ENCODE peak calls at places on chromosome 1, in four cellular contexts. One of them, this sample, is unnamed. For H3K27me3 and H3K9me3, the result is how much of the 10 kb centered on the place peaks cover.

GRCh38 chr1:155681776-155682175 is 6.8 kb downstream of the YY1AP1 start:
- DNase-seq in lower lobe of right lung: no peak
- DNase-seq in uterus: no peak
- DNase-seq in heart right ventricle: no peak
- DNase-seq in this sample: no peak

GRCh38 chr1:239718997-239719628 is 332.7 kb downstream of the CHRM3 start:
- DNase-seq in lower lobe of right lung: no peak
- DNase-seq in heart right ventricle: no peak
- DNase-seq in uterus: no peak
- DNase-seq in this sample: no peak

GRCh38 chr1:44643721-44644330 is 30.5 kb downstream of the TMEM53 start:
- DNase-seq in lower lobe of right lung: no peak
- DNase-seq in heart right ventricle: no peak
- DNase-seq in uterus: no peak
- DNase-seq in this sample: no peak

GRCh38 chr1:56516539-56517252 is 62.7 kb downstream of the PLPP3 start:
- DNase-seq in lower lobe of right lung: no peak
- DNase-seq in uterus: no peak
- DNase-seq in heart right ventricle: no peak
- DNase-seq in this sample: no peak

GRCh38 chr1:25338188-25338981 is at the start of gene TMEM50A:
- DNase-seq in heart right ventricle: peak
- DNase-seq in uterus: peak
- DNase-seq in lower lobe of right lung: peak
- DNase-seq in this sample: peak

GRCh38 chr1:193237381-193237978 is 51.1 kb upstream of the B3GALT2 start:
- DNase-seq in uterus: no peak
- DNase-seq in heart right ventricle: no peak
- DNase-seq in lower lobe of right lung: no peak
- DNase-seq in this sample: no peak

GRCh38 chr1:236524142-236524891 is 535 bp downstream of the LGALS8 start:
- DNase-seq in heart right ventricle: no peak
- DNase-seq in lower lobe of right lung: peak
- DNase-seq in uterus: peak
- DNase-seq in this sample: no peak

GRCh38 chr1:24988560-24988912 is 58.5 kb upstream of the RUNX3 start:
- DNase-seq in heart right ventricle: no peak
- DNase-seq in uterus: no peak
- DNase-seq in lower lobe of right lung: no peak
- DNase-seq in this sample: no peak

GRCh38 chr1:104019675-104020049 is 270.0 kb downstream of the AMY1C start:
- DNase-seq in uterus: no peak
- DNase-seq in lower lobe of right lung: no peak
- DNase-seq in heart right ventricle: no peak
- DNase-seq in this sample: no peak

GRCh38 chr1:12359734-12360133 is 129.9 kb downstream of the VPS13D start:
- DNase-seq in uterus: no peak
- DNase-seq in heart right ventricle: no peak
- DNase-seq in lower lobe of right lung: no peak
- DNase-seq in this sample: no peak

GRCh38 chr1:185159966-185160365 is 3.0 kb downstream of the SWT1 start:
- DNase-seq in heart right ventricle: no peak
- DNase-seq in uterus: no peak
- DNase-seq in lower lobe of right lung: no peak
- DNase-seq in this sample: no peak

GRCh38 chr1:192951961-192952460 is 107.1 kb downstream of the UCHL5 start:
- DNase-seq in lower lobe of right lung: no peak
- DNase-seq in uterus: peak
- DNase-seq in heart right ventricle: no peak
- DNase-seq in this sample: no peak

GRCh38 chr1:243849089-243850012 is 692 bp downstream of the AKT3 start:
- DNase-seq in uterus: peak
- DNase-seq in lower lobe of right lung: peak
- DNase-seq in heart right ventricle: peak
- DNase-seq in this sample: peak

DNA sequence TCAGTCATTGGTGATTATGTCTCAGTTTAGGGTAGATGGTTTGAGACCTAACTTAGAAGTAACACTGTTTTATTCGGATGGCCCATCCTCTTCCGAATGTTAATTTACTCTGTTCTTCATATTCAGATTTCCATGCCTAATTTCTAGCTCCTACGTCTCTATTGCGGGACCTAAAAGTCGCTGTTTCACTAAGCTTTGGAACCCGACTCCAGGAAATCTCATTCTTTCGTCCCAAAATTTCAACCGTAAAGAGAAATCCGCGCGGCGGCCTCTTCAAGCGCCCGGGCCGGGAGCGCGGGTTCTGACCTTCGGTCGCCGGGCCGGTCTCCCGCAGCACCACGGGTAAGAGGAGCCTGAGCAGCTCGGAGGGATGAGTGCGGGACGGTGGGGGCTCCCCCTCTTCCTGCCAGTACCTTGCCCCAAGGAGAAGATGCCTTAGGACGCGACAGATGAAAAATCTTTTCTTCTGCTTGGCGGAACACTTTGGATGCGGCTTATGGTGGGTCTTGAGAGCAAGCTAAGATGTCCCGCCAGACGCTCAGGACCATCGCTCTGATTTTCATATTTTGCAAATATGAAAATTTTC is 128.7 kb downstream of the PPIAL4G start:
- DNase-seq in heart right ventricle: no peak
- DNase-seq in lower lobe of right lung: no peak
- DNase-seq in uterus: no peak
- DNase-seq in this sample: no peak
- H3K27me3 ChIP-seq in heart right ventricle: under half
- H3K27me3 ChIP-seq in lower lobe of right lung: half or more
- H3K27me3 ChIP-seq in uterus: under half
- H3K27me3 ChIP-seq in this sample: half or more

GRCh38 chr1:7941437-7941793 is 776 bp upstream of the TNFRSF9 start:
- DNase-seq in uterus: no peak
- DNase-seq in lower lobe of right lung: no peak
- DNase-seq in heart right ventricle: no peak
- DNase-seq in this sample: no peak

GRCh38 chr1:7943295-7943694 is 2.7 kb upstream of the TNFRSF9 start:
- DNase-seq in heart right ventricle: no peak
- DNase-seq in uterus: no peak
- DNase-seq in lower lobe of right lung: no peak
- DNase-seq in this sample: no peak

GRCh38 chr1:7940034-7940433 is 605 bp downstream of the TNFRSF9 start:
- DNase-seq in heart right ventricle: no peak
- DNase-seq in uterus: no peak
- DNase-seq in lower lobe of right lung: no peak
- DNase-seq in this sample: no peak

GRCh38 chr1:7942701-7943029 is 2.0 kb upstream of the TNFRSF9 start:
- DNase-seq in uterus: no peak
- DNase-seq in lower lobe of right lung: no peak
- DNase-seq in heart right ventricle: no peak
- DNase-seq in this sample: no peak

DNA sequence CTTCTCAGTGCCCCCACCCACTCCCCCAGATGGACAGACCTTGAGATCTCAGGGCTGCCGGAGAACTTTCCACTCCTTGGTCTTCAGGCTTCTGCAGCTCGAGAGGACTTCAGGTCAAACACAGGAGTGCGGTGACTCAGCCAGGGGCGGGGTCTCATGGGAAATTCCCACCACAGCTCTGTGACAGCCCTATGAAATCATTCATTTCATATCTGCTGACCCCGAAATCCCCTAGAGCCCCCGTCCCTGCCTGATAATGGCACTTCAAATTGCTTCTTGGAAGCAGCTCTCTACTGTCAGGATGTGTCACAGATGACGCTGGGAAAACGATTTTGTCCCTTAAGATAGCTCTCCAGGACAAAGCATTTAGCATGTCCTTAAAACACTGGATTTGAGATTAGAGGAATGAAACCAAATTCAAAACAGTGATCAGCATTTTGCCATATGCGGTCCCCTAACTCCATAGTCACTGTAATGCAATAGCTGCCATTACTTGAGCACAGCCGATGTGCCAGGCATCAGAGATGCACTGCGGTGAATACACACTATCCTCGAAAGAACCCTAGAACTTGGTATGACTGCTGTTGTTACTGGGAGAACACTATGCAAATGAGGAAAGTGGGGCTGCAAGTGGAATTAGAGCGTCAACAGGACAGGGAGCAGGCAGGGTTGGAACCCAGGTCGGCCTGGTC is at the start of gene TNFRSF9:
- DNase-seq in uterus: no peak
- DNase-seq in lower lobe of right lung: peak
- DNase-seq in heart right ventricle: no peak
- DNase-seq in this sample: no peak
- H3K4me3 ChIP-seq in uterus: no peak
- H3K4me3 ChIP-seq in lower lobe of right lung: no peak
- H3K4me3 ChIP-seq in heart right ventricle: no peak
- H3K4me3 ChIP-seq in this sample: no peak

GRCh38 chr1:48439380-48439779 is 32.6 kb downstream of the SPATA6 start:
- DNase-seq in lower lobe of right lung: no peak
- DNase-seq in heart right ventricle: no peak
- DNase-seq in uterus: no peak
- DNase-seq in this sample: no peak
- H3K9me3 ChIP-seq in lower lobe of right lung: under half
- H3K9me3 ChIP-seq in heart right ventricle: under half
- H3K9me3 ChIP-seq in uterus: under half
- H3K9me3 ChIP-seq in this sample: under half

DNA sequence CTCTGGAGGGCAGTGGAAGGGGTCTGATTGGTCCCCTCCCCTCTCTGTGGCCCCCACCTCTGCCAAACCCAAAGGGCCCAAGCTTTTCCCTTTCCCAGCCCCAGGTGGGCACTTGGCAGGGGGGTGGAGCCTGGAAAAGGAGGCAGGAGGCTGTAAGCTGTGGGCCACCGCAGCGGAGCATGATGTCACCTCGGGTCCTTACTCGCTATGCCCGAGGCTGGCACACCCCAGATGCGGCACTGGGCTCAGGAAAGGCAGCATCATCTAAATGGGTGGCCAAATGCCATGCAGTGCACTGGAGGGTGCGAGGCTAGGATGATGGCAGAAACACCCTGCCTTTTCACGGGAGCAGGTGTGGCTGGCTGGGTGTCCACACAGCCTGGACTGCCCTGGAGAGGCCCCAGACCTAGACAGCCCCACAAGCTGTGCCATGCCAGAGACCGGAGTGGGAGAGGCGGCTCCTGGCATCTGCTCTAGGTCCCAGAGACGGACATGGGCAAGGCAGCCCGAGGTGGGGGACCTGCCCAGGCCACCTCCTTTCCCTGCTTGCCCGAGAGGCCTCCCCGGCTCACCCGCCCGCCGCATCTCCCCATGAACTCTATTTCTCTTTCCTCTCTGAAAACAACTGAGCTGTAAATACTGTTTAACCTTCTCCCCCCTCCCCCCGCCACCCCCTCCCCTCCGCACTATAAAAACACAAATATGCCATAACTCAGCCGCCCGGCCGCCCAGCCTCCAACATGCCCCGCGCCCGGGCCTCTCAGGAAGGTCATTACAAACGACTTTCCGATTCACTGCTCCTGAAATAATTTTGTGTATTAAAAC is 124.7 kb downstream of the CASZ1 start:
- DNase-seq in heart right ventricle: no peak
- DNase-seq in uterus: no peak
- DNase-seq in lower lobe of right lung: no peak
- DNase-seq in this sample: no peak
- H3K27me3 ChIP-seq in heart right ventricle: under half
- H3K27me3 ChIP-seq in uterus: under half
- H3K27me3 ChIP-seq in lower lobe of right lung: under half
- H3K27me3 ChIP-seq in this sample: under half